ENCODE peak calls at places on chromosome 1, in four cellular contexts. G is A549, N is right cardiac atrium, P is GM12878. R is an unnamed sample.

GRCh38 chr1:109791495-109792040 is 27.8 kb upstream of the EPS8L3 start:
- DNase-seq in G (no peak), N (no peak), P (no peak), R (no peak)

GRCh38 chr1:235030919-235031596 is 97.6 kb downstream of the TOMM20 start:
- DNase-seq in G (no peak), N (no peak), P (no peak), R (no peak)

GRCh38 chr1:172163479-172164215 is 256.8 kb upstream of the C1orf105 start:
- DNase-seq in G (no peak), N (no peak), P (no peak), R (no peak)

GRCh38 chr1:221437924-221438323 is 304.0 kb downstream of the DUSP10 start:
- DNase-seq in G (no peak), N (no peak), P (no peak), R (no peak)

GRCh38 chr1:35537788-35538187 is 19.4 kb downstream of the KIAA0319L start:
- DNase-seq in G (no peak), N (no peak), P (no peak), R (no peak)

GRCh38 chr1:33378976-33379375 is 51.9 kb downstream of the PHC2 start:
- DNase-seq in G (no peak), N (no peak), P (peak; percentile 25), R (no peak)

GRCh38 chr1:3890389-3891328 is 9.4 kb downstream of the C1orf174 start:
- DNase-seq in G (no peak), N (no peak), P (no peak), R (no peak)

GRCh38 chr1:67723126-67723525 is 38.1 kb downstream of the GADD45A start:
- DNase-seq in G (no peak), N (no peak), P (no peak), R (no peak)

GRCh38 chr1:72075411-72075810 is 206.9 kb downstream of the NEGR1 start:
- DNase-seq in G (no peak), N (no peak), P (no peak), R (no peak)

GRCh38 chr1:161773791-161774190 is 7.7 kb downstream of the ATF6 start:
- DNase-seq in G (no peak), N (no peak), P (no peak), R (no peak)

GRCh38 chr1:55735110-55735509 is 519.9 kb upstream of the USP24 start:
- DNase-seq in G (no peak), N (no peak), P (no peak), R (no peak)

GRCh38 chr1:153777648-153778047 is 2.4 kb downstream of the SLC27A3 start:
- DNase-seq in G (no peak), N (peak; percentile 56), P (no peak), R (no peak)

GRCh38 chr1:205423248-205423647 is 1.4 kb upstream of the LEMD1 start:
- DNase-seq in G (no peak), N (no peak), P (no peak), R (no peak)

GRCh38 chr1:4838231-4838630 is 183.8 kb downstream of the AJAP1 start:
- DNase-seq in G (no peak), N (no peak), P (no peak), R (no peak)

GRCh38 chr1:34418166-34418565 is 241.5 kb downstream of the C1orf94 start:
- DNase-seq in G (no peak), N (no peak), P (no peak), R (no peak)

GRCh38 chr1:43760745-43761343 is 53.5 kb downstream of the ST3GAL3 start:
- DNase-seq in G (no peak), N (no peak), P (no peak), R (no peak)

GRCh38 chr1:184838374-184838995 is 83.8 kb upstream of the EDEM3 start:
- DNase-seq in G (peak; percentile 48), N (peak; percentile 34), P (no peak), R (no peak)

GRCh38 chr1:3065396-3065795 is 3.6 kb upstream of the PRDM16 start:
- DNase-seq in G (no peak), N (peak; percentile 6), P (no peak), R (no peak)

GRCh38 chr1:43969746-43970466 is at the start of gene DPH2:
- DNase-seq in G (peak; percentile 95), N (peak; percentile 98), P (peak; percentile 91), R (peak; percentile 97)

GRCh38 chr1:39272791-39273071 is 68.2 kb downstream of the MACF1 start:
- DNase-seq in G (no peak), N (no peak), P (no peak), R (no peak)

DNA sequence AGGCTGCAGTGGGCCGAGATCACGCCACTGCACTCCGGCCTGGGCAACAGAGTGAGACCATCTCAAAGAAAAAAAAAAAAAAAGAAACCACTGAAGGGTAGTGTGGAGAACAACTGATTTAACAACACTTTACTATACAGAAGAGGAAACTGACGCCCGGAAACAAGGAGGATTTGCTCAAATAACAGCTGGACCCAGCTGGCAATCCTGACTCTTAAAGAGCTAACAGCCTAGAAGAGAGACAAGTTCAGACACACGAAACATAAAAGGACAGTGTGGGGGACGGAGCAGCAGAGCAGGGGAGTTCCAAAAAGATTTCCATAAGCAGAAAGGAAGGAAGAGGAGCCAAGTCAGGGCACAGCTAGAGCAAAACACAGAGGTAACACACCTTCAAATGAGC is 4.4 kb downstream of the ECHDC2 start:
- DNase-seq in G (no peak), N (peak; percentile 48), P (no peak), R (no peak)
- H3K27ac ChIP-seq in G (no peak overlapping the region), N (peak overlapping the region; percentile 61), P (no peak overlapping the region), R (peak overlapping the region; percentile 77)

GRCh38 chr1:1777950-1778826 is at the start of gene NADK:
- DNase-seq in G (peak; percentile 45), N (peak; percentile 65), P (no peak), R (peak; percentile 60)
- H3K4me1 ChIP-seq in G (peaks cover 39% of the 10 kb centered on the region), N (peaks cover 30% of the 10 kb centered on the region), P (peaks cover 53% of the 10 kb centered on the region), R (peaks cover 86% of the 10 kb centered on the region)

GRCh38 chr1:226181996-226182714 is 4.4 kb downstream of the ACBD3 start:
- DNase-seq in G (peak; percentile 69), N (peak; percentile 61), P (no peak), R (peak; percentile 53)
- H3K4me3 ChIP-seq in G (no peak overlapping the region), N (no peak overlapping the region), P (peak overlapping the region; percentile 53), R (no peak overlapping the region)

GRCh38 chr1:180563013-180563827 is 4.5 kb downstream of the OVAAL start:
- DNase-seq in G (peak; percentile 58), N (no peak), P (no peak), R (no peak)
- H3K27ac ChIP-seq in G (peak overlapping the region; percentile 78), N (peak overlapping the region; percentile 6), P (no peak overlapping the region), R (peak overlapping the region; percentile 84)

GRCh38 chr1:225462714-225463574 is 35.1 kb upstream of the LBR start:
- DNase-seq in G (no peak), N (no peak), P (no peak), R (no peak)
- H3K4me1 ChIP-seq in G (peaks cover 45% of the 10 kb centered on the region), N (peaks cover 3% of the 10 kb centered on the region), P (peaks cover 7% of the 10 kb centered on the region), R (peaks cover 59% of the 10 kb centered on the region)

GRCh38 chr1:9250336-9250585 is 15.7 kb downstream of the H6PD start:
- DNase-seq in G (no peak), N (no peak), P (no peak), R (no peak)
- H3K4me3 ChIP-seq in G (no peak overlapping the region), N (no peak overlapping the region), P (no peak overlapping the region), R (peak overlapping the region; percentile 42)

R was measured in left ventricle myocardium inferior.